ENCODE peak calls at places on chromosomes 13 and 19, in four cellular contexts. R is T-helper 1 cell; I is effector memory CD8-positive, alpha-beta T cell; L is mammary epithelial cell. Y is an unnamed sample.

GRCh38 chr13:99614465-99614885 is 113.2 kb downstream of the TM9SF2 start:
- DNase-seq in R (no peak), I (no peak), L (peak; percentile 91), Y (no peak)

GRCh38 chr19:33734913-33735312 is 61.8 kb upstream of the KCTD15 start:
- DNase-seq in R (no peak), I (no peak), L (no peak), Y (peak; percentile 39)

GRCh38 chr19:18044825-18045304 is 36.9 kb downstream of the ARRDC2 start:
- DNase-seq in R (peak; percentile 70), I (peak; percentile 81), L (peak; percentile 83), Y (peak; percentile 89)

GRCh38 chr19:35040826-35041547 is 534 bp upstream of the HPN start:
- DNase-seq in R (no peak), I (no peak), L (no peak), Y (peak; percentile 96)

GRCh38 chr19:13143135-13143534 is 7.0 kb downstream of the STX10 start:
- DNase-seq in R (no peak), I (no peak), L (peak; percentile 51), Y (no peak)

GRCh38 chr13:33057019-33057785 is 41.0 kb downstream of the KL start:
- DNase-seq in R (no peak), I (no peak), L (peak; percentile 2), Y (no peak)

GRCh38 chr13:75566658-75567057 is 17.1 kb downstream of the UCHL3 start:
- DNase-seq in R (no peak), I (no peak), L (peak; percentile 35), Y (no peak)

GRCh38 chr13:39037410-39037879 is 444 bp downstream of the PROSER1 start:
- DNase-seq in R (no peak), I (no peak), L (no peak), Y (no peak)

GRCh38 chr19:39474139-39474620 is 6.5 kb upstream of the TIMM50 start:
- DNase-seq in R (peak; percentile 59), I (peak; percentile 66), L (no peak), Y (peak; percentile 82)

GRCh38 chr19:892243-892996 is 567 bp downstream of the MED16 start:
- DNase-seq in R (peak; percentile 51), I (no peak), L (no peak), Y (no peak)

Y was measured in upper lobe of right lung.